ENCODE peak calls at places on chromosomes 7 and 10, in nine cellular contexts. M is fibroblast of lung, R is PC-3, Q is PC-9, A is neural progenitor cell, Y is K562, H is HCT116, G is endothelial cell of umbilical vein, W is MM.1S. U is an unnamed sample.

GRCh38 chr10:76311752-76312699 is 880.6 kb downstream of the LRMDA start:
- DNase-seq in A (peak; percentile 79), Y (peak; percentile 21), R (peak; percentile 90), Q (no peak), G (peak; percentile 32), M (peak; percentile 20), H (peak; percentile 8), W (peak; percentile 21), U (no peak)

GRCh38 chr7:128919881-128920789 is 9.6 kb upstream of the KCP start:
- DNase-seq in R (no peak), W (no peak), G (no peak), M (no peak), Y (no peak), H (no peak), A (peak; percentile 65), Q (no peak), U (no peak)

GRCh38 chr10:31582365-31583052 is 263.5 kb downstream of the ZEB1 start:
- DNase-seq in H (peak; percentile 19), Q (peak; percentile 82), R (peak; percentile 69), W (no peak), Y (no peak), G (peak; percentile 35), M (peak; percentile 64), A (no peak), U (no peak)

GRCh38 chr7:119482209-119482608 is 790.8 kb upstream of the KCND2 start:
- DNase-seq in A (peak; percentile 62), H (peak; percentile 43), Q (no peak), Y (peak; percentile 32), M (peak; percentile 4), G (no peak), W (peak; percentile 93), R (peak; percentile 50), U (no peak)

GRCh38 chr10:63267414-63268138 is 134.4 kb downstream of the NRBF2 start:
- DNase-seq in A (peak; percentile 43), Y (peak; percentile 42), Q (peak; percentile 79), M (peak; percentile 94), H (peak; percentile 43), G (peak; percentile 89), R (peak; percentile 98), W (peak; percentile 26), U (no peak)

GRCh38 chr10:68156373-68157185 is 47.3 kb downstream of the MYPN start:
- DNase-seq in G (peak; percentile 74), W (peak; percentile 64), Q (peak; percentile 40), H (peak; percentile 58), R (peak; percentile 97), Y (peak; percentile 44), A (peak; percentile 62), M (peak; percentile 82), U (peak; percentile 23)

GRCh38 chr10:29089094-29089493 is 199.8 kb upstream of the LYZL1 start:
- DNase-seq in Y (no peak), Q (no peak), A (no peak), H (no peak), R (no peak), G (no peak), W (no peak), M (no peak), U (no peak)

GRCh38 chr7:132412435-132412834 is 163.8 kb downstream of the PLXNA4 start:
- DNase-seq in W (no peak), H (no peak), R (no peak), M (no peak), Q (no peak), A (no peak), G (no peak), Y (no peak), U (no peak)

GRCh38 chr7:117005449-117005848 is 52.1 kb downstream of the ST7 start:
- DNase-seq in H (no peak), Q (no peak), W (no peak), G (peak; percentile 12), Y (no peak), R (no peak), M (no peak), A (no peak), U (no peak)

GRCh38 chr10:103807996-103808395 is 47.4 kb downstream of the SH3PXD2A start:
- DNase-seq in R (no peak), Y (no peak), M (no peak), G (no peak), Q (no peak), H (no peak), A (no peak), W (no peak), U (no peak)

GRCh38 chr10:53315709-53316108 is 543.1 kb upstream of the MBL2 start:
- DNase-seq in R (peak; percentile 81), Q (no peak), Y (no peak), H (no peak), A (no peak), W (no peak), M (peak; percentile 47), G (peak; percentile 57), U (no peak)

GRCh38 chr7:90445633-90446032 is 23.8 kb upstream of the PTTG1IP2 start:
- DNase-seq in W (no peak), R (no peak), G (peak; percentile 57), A (no peak), M (no peak), Y (no peak), Q (no peak), H (no peak), U (no peak)
- H3K36me3 ChIP-seq in W (no peaks in the 10 kb centered on the region), R (no peaks in the 10 kb centered on the region), G (no peaks in the 10 kb centered on the region), A (no peaks in the 10 kb centered on the region), M (no peaks in the 10 kb centered on the region), Y (no peaks in the 10 kb centered on the region), Q (no peaks in the 10 kb centered on the region), H (no peaks in the 10 kb centered on the region), U (no peaks in the 10 kb centered on the region)

DNA sequence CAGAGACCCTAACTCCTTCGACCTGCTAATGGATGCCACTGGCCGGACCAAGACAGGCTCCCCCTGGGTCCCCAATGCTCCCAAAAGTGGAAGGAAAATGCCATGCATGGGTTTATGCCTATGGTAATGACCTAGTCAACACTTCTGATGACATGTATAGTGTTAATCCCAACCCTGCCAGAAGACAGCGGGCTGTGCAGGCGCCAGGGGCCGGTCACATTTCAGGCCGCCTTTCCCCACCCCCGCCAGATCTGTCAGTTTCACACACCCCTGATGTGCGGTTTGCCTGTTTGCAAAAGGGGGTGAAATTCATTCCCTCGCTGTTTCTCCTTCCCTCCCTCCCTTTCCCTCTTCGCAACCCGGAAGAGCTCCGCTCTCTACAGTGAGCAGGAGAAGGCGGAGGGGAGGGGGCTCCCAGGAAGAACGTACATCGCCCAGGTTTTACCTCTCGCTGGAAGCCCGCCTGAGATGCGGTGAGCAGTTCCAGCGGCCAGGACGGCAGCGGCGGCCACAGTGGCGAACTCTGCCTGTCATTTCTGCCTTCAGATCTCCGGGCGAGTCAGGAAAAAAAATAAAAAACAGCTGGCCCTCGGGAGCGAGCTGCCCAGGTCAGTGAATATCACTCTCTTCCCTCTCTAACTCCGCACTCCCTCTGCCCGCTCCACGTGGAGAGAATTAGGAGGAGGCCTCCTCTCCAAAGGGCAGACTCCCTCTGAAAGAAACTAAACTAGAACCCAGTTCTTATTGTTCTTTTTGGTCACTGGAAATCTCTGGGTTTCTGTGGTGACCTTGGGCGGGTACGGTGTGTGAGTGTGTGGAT is 9.4 kb upstream of the GATA3 start:
- DNase-seq in G (peak; percentile 59), Y (no peak), A (peak; percentile 72), R (no peak), Q (peak; percentile 34), W (no peak), M (no peak), H (no peak), U (no peak)
- TF ChIP-seq EZH2 in G (no peak), Y (peak; percentile 50), A (peak; percentile 92), R (no peak), Q (no peak), W (no peak), M (peak; percentile 87), H (no peak), U (no peak)

DNA sequence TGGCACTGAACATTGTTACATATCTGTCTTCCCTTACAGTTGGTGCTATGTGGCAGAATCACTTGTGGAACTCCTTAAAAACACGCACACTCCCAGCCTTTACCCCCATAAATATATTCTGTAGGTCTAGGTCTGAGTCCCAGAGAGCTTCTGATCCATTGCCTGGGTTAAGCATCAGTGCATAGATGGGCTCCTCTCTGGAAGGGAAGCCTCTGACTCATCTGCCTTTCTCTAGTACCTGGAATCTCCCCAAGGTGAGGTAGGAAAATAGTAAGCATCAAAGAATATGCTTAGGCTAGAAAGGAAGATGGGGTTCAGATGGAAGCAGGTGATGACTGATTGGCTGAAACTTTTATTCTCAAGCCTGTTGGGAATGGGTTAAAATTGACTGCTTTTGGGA is 26.1 kb downstream of the PROSER2 start:
- DNase-seq in Q (no peak), M (no peak), W (no peak), H (no peak), A (no peak), Y (no peak), R (no peak), G (no peak), U (no peak)
- H3K36me3 ChIP-seq in Q (peaks cover 11% of the 10 kb centered on the region), M (no peaks in the 10 kb centered on the region), W (no peaks in the 10 kb centered on the region), H (peaks cover 54% of the 10 kb centered on the region), A (no peaks in the 10 kb centered on the region), Y (peaks cover 46% of the 10 kb centered on the region), R (peaks cover 8% of the 10 kb centered on the region), G (peaks cover 6% of the 10 kb centered on the region), U (peaks cover 26% of the 10 kb centered on the region)

GRCh38 chr7:19117081-19117869 is at the start of gene TWIST1:
- DNase-seq in M (peak; percentile 75), Q (peak; percentile 13), Y (no peak), H (no peak), W (peak; percentile 59), A (peak; percentile 79), R (peak; percentile 77), G (no peak), U (no peak)
- TF ChIP-seq EZH2 in M (no peak), Q (no peak), Y (no peak), H (no peak), W (no peak), A (peak; percentile 57), R (no peak), G (peak; percentile 98), U (peak; percentile 44)

DNA sequence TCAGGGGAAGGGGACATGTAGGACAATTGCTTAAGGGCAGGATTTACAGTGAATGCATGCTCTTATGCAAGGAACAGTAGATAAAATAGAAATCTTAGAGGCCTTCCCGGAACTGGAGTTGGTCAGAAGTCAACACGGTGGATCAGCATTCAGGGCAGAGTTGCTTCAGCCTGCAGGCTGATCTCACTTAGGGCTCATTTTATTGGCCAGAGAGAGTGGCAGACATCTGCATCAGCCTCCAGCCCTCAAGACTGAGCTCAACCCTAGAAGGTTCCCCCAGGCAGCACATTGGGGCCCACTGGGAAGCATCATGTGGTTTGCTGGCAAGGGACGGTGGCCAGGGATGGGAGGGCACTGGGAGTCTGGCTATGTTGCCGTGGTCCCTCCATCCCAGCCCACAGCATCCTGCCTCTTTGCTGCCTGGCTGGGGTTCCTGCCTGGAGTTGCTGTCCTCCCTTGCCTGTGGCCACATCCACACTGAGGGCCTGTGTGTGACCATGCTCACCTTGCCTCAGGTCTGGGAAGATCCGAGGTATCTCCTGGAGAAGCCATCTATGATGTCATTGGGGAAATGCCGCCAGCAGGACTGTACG is 13.0 kb downstream of the SCART1 start:
- DNase-seq in A (no peak), Q (no peak), H (no peak), G (no peak), M (no peak), W (no peak), R (no peak), Y (peak; percentile 3), U (no peak)
- H3K36me3 ChIP-seq in A (no peaks in the 10 kb centered on the region), Q (no peaks in the 10 kb centered on the region), H (no peaks in the 10 kb centered on the region), G (no peaks in the 10 kb centered on the region), M (no peaks in the 10 kb centered on the region), W (no peaks in the 10 kb centered on the region), R (no peaks in the 10 kb centered on the region), Y (no peaks in the 10 kb centered on the region), U (no peaks in the 10 kb centered on the region)